ENCODE peak calls at places on chromosomes 16 and 17, in nine cellular contexts. V is mesothelial cell of epicardium; X is IMR-90; U is CD8-positive, alpha-beta T cell; Y is hepatocyte; F is HFFc6; S is osteocyte; N is ovary; P is progenitor cell of endocrine pancreas. E is an unnamed sample.

GRCh38 chr16:24873028-24873427 is 27.3 kb downstream of the SLC5A11 start:
- DNase-seq in S (no peak), N (no peak), P (no peak), U (no peak), X (no peak), V (no peak), F (no peak), Y (no peak), E (no peak)

GRCh38 chr17:36705651-36706436 is 104.5 kb downstream of the MRM1 start:
- DNase-seq in F (peak), V (no peak), P (no peak), N (no peak), X (peak), Y (peak), U (peak), S (no peak), E (no peak)

GRCh38 chr17:39553326-39553945 is 54.3 kb downstream of the NEUROD2 start:
- DNase-seq in Y (no peak), S (no peak), N (no peak), V (no peak), U (no peak), X (peak), F (peak), P (no peak), E (no peak)

GRCh38 chr17:74431568-74432483 is at the start of gene GPRC5C:
- DNase-seq in U (no peak), N (peak), S (no peak), F (no peak), V (peak), Y (peak), X (no peak), P (peak), E (peak)

GRCh38 chr17:51120357-51120738 is 320 bp downstream of the SPAG9 start:
- DNase-seq in F (peak), P (no peak), Y (no peak), V (no peak), S (no peak), X (peak), U (no peak), N (no peak), E (no peak)

GRCh38 chr17:47694818-47695663 is 1.1 kb downstream of the TBKBP1 start:
- DNase-seq in X (peak), N (peak), P (no peak), U (no peak), V (peak), F (no peak), Y (peak), S (no peak), E (peak)

GRCh38 chr17:60840456-60840855 is 162.8 kb downstream of the BCAS3 start:
- DNase-seq in Y (no peak), P (no peak), F (no peak), S (no peak), V (no peak), X (peak), N (no peak), U (no peak), E (no peak)

GRCh38 chr16:63982156-63982555 is 1139.7 kb downstream of the CDH11 start:
- DNase-seq in Y (no peak), U (no peak), N (no peak), S (no peak), V (no peak), X (no peak), P (no peak), F (no peak), E (no peak)

GRCh38 chr17:61635913-61636432 is 45.0 kb upstream of the NACA2 start:
- DNase-seq in F (peak), S (no peak), V (no peak), X (peak), N (no peak), U (no peak), P (peak), Y (peak), E (no peak)

GRCh38 chr16:3094289-3095027 is 4.6 kb downstream of the ZSCAN10 start:
- DNase-seq in Y (no peak), V (no peak), S (no peak), N (no peak), X (peak), P (no peak), F (peak), U (peak), E (no peak)

GRCh38 chr16:27625050-27625697 is 75.2 kb downstream of the KATNIP start:
- DNase-seq in Y (peak), S (no peak), X (peak), N (no peak), U (no peak), V (no peak), F (no peak), P (no peak), E (no peak)

GRCh38 chr17:37510056-37510455 is 20.4 kb downstream of the DUSP14 start:
- DNase-seq in Y (no peak), F (no peak), S (no peak), P (no peak), X (no peak), N (no peak), V (no peak), U (no peak), E (no peak)

GRCh38 chr16:73299349-73299748 is 251.4 kb upstream of the ZFHX3 start:
- DNase-seq in P (no peak), X (no peak), F (no peak), S (no peak), Y (no peak), U (no peak), V (no peak), N (no peak), E (no peak)

GRCh38 chr17:82098169-82098938 is at the start of gene FASN:
- DNase-seq in V (peak), S (peak), X (peak), P (peak), N (peak), F (peak), U (peak), Y (peak), E (peak)

GRCh38 chr16:58515125-58515870 is at the start of gene SETD6:
- DNase-seq in F (peak), Y (peak), S (peak), X (peak), V (peak), N (peak), U (peak), P (peak), E (peak)

GRCh38 chr17:49874911-49875310 is 27.0 kb upstream of the TAC4 start:
- DNase-seq in S (no peak), N (no peak), P (no peak), V (no peak), F (no peak), X (no peak), Y (no peak), U (no peak), E (no peak)

GRCh38 chr17:67258836-67259468 is 14.0 kb upstream of the HELZ start:
- DNase-seq in U (peak), P (no peak), F (no peak), N (no peak), S (no peak), V (no peak), X (no peak), Y (no peak), E (no peak)

GRCh38 chr17:54426287-54426886 is 474.3 kb upstream of the TOM1L1 start:
- DNase-seq in F (no peak), P (no peak), X (no peak), N (no peak), S (no peak), V (no peak), U (no peak), Y (peak), E (no peak)
- TF ChIP-seq CTCF in F (no peak), P (peak), X (no peak), N (no peak), S (peak), V (no peak), U (no peak), Y (peak), E (no peak)

DNA sequence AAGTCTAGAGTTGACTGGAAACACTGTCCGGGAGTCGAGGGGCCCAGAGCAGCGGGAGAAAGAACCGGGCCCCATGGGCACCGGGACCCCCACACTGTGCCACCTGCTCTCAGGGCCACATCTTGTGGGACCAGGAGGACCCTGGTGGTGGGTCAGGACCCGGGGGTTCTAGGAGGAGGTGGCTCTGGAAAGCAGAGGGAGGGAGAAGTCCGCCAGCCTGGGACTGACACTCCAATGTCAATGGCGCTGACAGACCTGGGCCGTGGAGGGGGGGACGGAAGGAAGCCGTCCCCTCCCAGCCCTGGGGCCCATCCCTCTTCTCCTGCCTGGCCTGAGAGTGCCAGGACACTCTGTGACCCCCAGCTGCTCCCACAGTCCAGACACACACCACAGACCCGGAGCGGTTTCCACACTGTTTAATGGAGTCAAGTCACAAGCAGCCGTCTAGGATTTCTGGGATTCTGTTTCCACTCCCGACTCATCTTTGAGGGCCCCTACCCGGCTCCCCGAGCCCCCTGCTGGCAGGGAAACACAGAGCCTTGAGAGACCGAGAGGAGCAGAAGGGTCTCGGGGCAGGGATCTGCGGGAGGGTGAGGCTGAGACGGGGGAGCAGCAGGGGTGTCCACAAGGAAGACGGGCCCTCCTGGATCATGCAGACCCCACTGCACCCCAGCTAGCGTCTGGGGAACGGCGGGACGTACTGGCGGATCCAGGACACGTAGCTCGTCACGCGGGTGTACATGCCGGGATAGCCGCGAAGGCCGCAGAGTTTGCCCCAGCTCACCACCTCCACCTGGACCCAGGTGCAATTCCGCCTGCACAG is 23.6 kb upstream of the UBE2I start:
- DNase-seq in Y (no peak), U (no peak), P (no peak), S (no peak), F (no peak), N (no peak), X (no peak), V (no peak), E (no peak)
- TF ChIP-seq CTCF in Y (no peak), U (no peak), P (peak), S (no peak), F (peak), N (no peak), X (no peak), V (no peak), E (no peak)

GRCh38 chr17:7997186-7997585 is 5.2 kb upstream of the GUCY2D start:
- DNase-seq in N (no peak), P (no peak), F (peak), S (no peak), V (no peak), Y (peak), X (peak), U (no peak), E (no peak)
- TF ChIP-seq CTCF in N (no peak), P (peak), F (peak), S (peak), V (no peak), Y (peak), X (peak), U (peak), E (no peak)

DNA sequence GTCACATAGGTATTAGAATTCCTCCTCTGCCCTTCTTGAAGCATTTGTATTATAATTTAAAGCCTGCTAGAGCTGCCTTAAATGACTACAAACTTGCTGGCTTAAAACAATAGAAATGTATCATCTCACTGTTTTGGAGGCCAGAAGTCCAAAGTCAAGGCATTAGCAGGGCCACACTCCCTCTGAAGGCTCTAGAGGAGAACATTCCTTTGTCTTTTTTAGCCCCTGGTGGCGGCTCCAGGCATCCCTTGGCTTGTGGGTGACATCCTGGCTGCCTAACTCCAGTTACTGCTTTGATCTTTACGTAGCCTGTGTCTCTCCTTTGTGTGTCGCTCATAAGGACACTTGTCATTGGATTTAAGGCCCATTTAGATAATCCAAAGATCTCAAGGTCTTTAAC is 186.6 kb upstream of the SALL1 start:
- DNase-seq in U (no peak), V (no peak), N (no peak), P (no peak), Y (no peak), X (no peak), F (no peak), S (no peak), E (no peak)
- TF ChIP-seq CTCF in U (no peak), V (no peak), N (no peak), P (peak), Y (no peak), X (no peak), F (peak), S (no peak), E (no peak)

E was measured in activated B cell treated with CpG ODN at 0.5 μM for 24 hours.